ENCODE peak calls at places on chromosomes 7 and 10, in nine cellular contexts. A is GM19239; X is activated effector memory CD4-positive, alpha-beta T cell treated with anti-CD3 and anti-CD28 coated beads, Interleukin-2, amount 50 U/mL, for 16 hours; F is non-pigmented ciliary epithelial cell; N is GM04504; P is neural crest cell; D is GM10248; O is T-helper 9 cell; T is NCI-H774. Y is an unnamed sample.

GRCh38 chr7:96982586-96982985 is 22.8 kb upstream of the DLX6 start:
- DNase-seq in A (no peak), X (no peak), F (no peak), N (no peak), P (no peak), D (no peak), O (no peak), T (no peak), Y (no peak)

GRCh38 chr10:110192552-110192951 is 14.9 kb upstream of the MXI1 start:
- DNase-seq in A (no peak), X (no peak), F (no peak), N (no peak), P (no peak), D (peak), O (no peak), T (no peak), Y (no peak)

GRCh38 chr7:112726076-112726475 is 64.1 kb downstream of the TMEM168 start:
- DNase-seq in A (no peak), X (no peak), F (no peak), N (no peak), P (no peak), D (no peak), O (no peak), T (no peak), Y (no peak)

GRCh38 chr7:71521506-71521905 is 389.6 kb downstream of the GALNT17 start:
- DNase-seq in A (no peak), X (no peak), F (no peak), N (peak), P (no peak), D (no peak), O (no peak), T (no peak), Y (no peak)

GRCh38 chr10:55793024-55793423 is 568.0 kb downstream of the ZWINT start:
- DNase-seq in A (no peak), X (no peak), F (peak), N (no peak), P (no peak), D (no peak), O (no peak), T (no peak), Y (no peak)

GRCh38 chr10:10530313-10530712 is 487.4 kb upstream of the CELF2 start:
- DNase-seq in A (no peak), X (no peak), F (no peak), N (no peak), P (no peak), D (no peak), O (no peak), T (no peak), Y (no peak)

GRCh38 chr7:16502303-16502702 is 24.3 kb upstream of the LRRC72 start:
- DNase-seq in A (no peak), X (no peak), F (no peak), N (no peak), P (no peak), D (no peak), O (no peak), T (no peak), Y (no peak)

GRCh38 chr7:127396184-127396583 is 3.7 kb upstream of the ZNF800 start:
- DNase-seq in A (no peak), X (no peak), F (no peak), N (no peak), P (no peak), D (no peak), O (no peak), T (no peak), Y (no peak)

GRCh38 chr10:48983648-48984359 is 44.2 kb upstream of the LRRC18 start:
- DNase-seq in A (no peak), X (no peak), F (no peak), N (no peak), P (no peak), D (no peak), O (no peak), T (no peak), Y (no peak)

GRCh38 chr10:570631-571565 is 118.6 kb downstream of the DIP2C start:
- DNase-seq in A (no peak), X (no peak), F (no peak), N (no peak), P (no peak), D (no peak), O (no peak), T (no peak), Y (peak)

GRCh38 chr10:124745678-124746077 is 1.5 kb upstream of the FAM53B start:
- DNase-seq in A (no peak), X (no peak), F (no peak), N (peak), P (no peak), D (no peak), O (no peak), T (no peak), Y (no peak)

GRCh38 chr7:105399043-105399725 is 10.5 kb upstream of the SRPK2 start:
- DNase-seq in A (no peak), X (no peak), F (no peak), N (no peak), P (no peak), D (no peak), O (no peak), T (no peak), Y (no peak)

GRCh38 chr10:89391882-89392756 is at the start of gene IFIT1:
- DNase-seq in A (no peak), X (peak), F (peak), N (peak), P (no peak), D (peak), O (peak), T (peak), Y (no peak)

GRCh38 chr7:102040569-102040968 is 223.1 kb downstream of the CUX1 start:
- DNase-seq in A (no peak), X (no peak), F (no peak), N (no peak), P (no peak), D (no peak), O (no peak), T (no peak), Y (peak)